ENCODE peak calls at places on chromosomes 6 and 20, in four cellular contexts. One of them, this sample, is unnamed.
A peak's percentile ranks its signal among the peaks of the same experiment; 100 is the strongest.

GRCh38 chr6:10518461-10519216 is 2.5 kb upstream of the GCNT2 start:
- DNase-seq in HCT116: no peak
- DNase-seq in CD8-positive, alpha-beta T cell: no peak
- DNase-seq in GM12878: no peak
- DNase-seq in this sample: no peak

GRCh38 chr6:46909371-46909770 is 12.4 kb downstream of the ADGRF5 start:
- DNase-seq in HCT116: no peak
- DNase-seq in CD8-positive, alpha-beta T cell: no peak
- DNase-seq in GM12878: no peak
- DNase-seq in this sample: no peak

GRCh38 chr20:10093087-10093591 is 58.4 kb downstream of the ANKEF1 start:
- DNase-seq in HCT116: no peak
- DNase-seq in CD8-positive, alpha-beta T cell: no peak
- DNase-seq in GM12878: no peak
- DNase-seq in this sample: no peak

GRCh38 chr6:130787726-130788500 is 39.3 kb upstream of the SMLR1 start:
- DNase-seq in HCT116: no peak
- DNase-seq in CD8-positive, alpha-beta T cell: no peak
- DNase-seq in GM12878: peak; percentile 17
- DNase-seq in this sample: no peak

GRCh38 chr20:42986143-42986773 is 203.4 kb downstream of the PTPRT start:
- DNase-seq in HCT116: no peak
- DNase-seq in CD8-positive, alpha-beta T cell: no peak
- DNase-seq in GM12878: no peak
- DNase-seq in this sample: no peak

GRCh38 chr20:59835448-59836395 is 97.7 kb downstream of the SYCP2 start:
- DNase-seq in HCT116: no peak
- DNase-seq in CD8-positive, alpha-beta T cell: no peak
- DNase-seq in GM12878: no peak
- DNase-seq in this sample: no peak

GRCh38 chr20:49729780-49730179 is 16.1 kb upstream of the B4GALT5 start:
- DNase-seq in HCT116: no peak
- DNase-seq in CD8-positive, alpha-beta T cell: no peak
- DNase-seq in GM12878: no peak
- DNase-seq in this sample: peak; percentile 7

GRCh38 chr20:9417665-9418064 is 96.7 kb upstream of the LAMP5 start:
- DNase-seq in HCT116: no peak
- DNase-seq in CD8-positive, alpha-beta T cell: no peak
- DNase-seq in GM12878: no peak
- DNase-seq in this sample: no peak

GRCh38 chr6:89553446-89553845 is 85.1 kb downstream of the LYRM2 start:
- DNase-seq in HCT116: no peak
- DNase-seq in CD8-positive, alpha-beta T cell: no peak
- DNase-seq in GM12878: no peak
- DNase-seq in this sample: no peak

GRCh38 chr6:21846541-21847451 is 253.2 kb downstream of the SOX4 start:
- DNase-seq in HCT116: no peak
- DNase-seq in CD8-positive, alpha-beta T cell: no peak
- DNase-seq in GM12878: no peak
- DNase-seq in this sample: no peak

GRCh38 chr20:32810941-32811340 is 8.8 kb upstream of the MAPRE1 start:
- DNase-seq in HCT116: no peak
- DNase-seq in CD8-positive, alpha-beta T cell: no peak
- DNase-seq in GM12878: no peak
- DNase-seq in this sample: no peak

GRCh38 chr20:42650345-42650744 is 539.4 kb downstream of the PTPRT start:
- DNase-seq in HCT116: no peak
- DNase-seq in CD8-positive, alpha-beta T cell: no peak
- DNase-seq in GM12878: no peak
- DNase-seq in this sample: no peak

GRCh38 chr6:3052481-3053230 is 15.6 kb upstream of the RIPK1 start:
- DNase-seq in HCT116: no peak
- DNase-seq in CD8-positive, alpha-beta T cell: no peak
- DNase-seq in GM12878: no peak
- DNase-seq in this sample: no peak
- H3K4me3 ChIP-seq in HCT116: peak overlapping the region; percentile 57
- H3K4me3 ChIP-seq in CD8-positive, alpha-beta T cell: no peak overlapping the region
- H3K4me3 ChIP-seq in GM12878: no peak overlapping the region
- H3K4me3 ChIP-seq in this sample: no peak overlapping the region

GRCh38 chr6:33383427-33384185 is 8.0 kb upstream of the KIFC1 start:
- DNase-seq in HCT116: no peak
- DNase-seq in CD8-positive, alpha-beta T cell: no peak
- DNase-seq in GM12878: no peak
- DNase-seq in this sample: no peak

GRCh38 chr6:33390173-33390572 is 1.4 kb upstream of the KIFC1 start:
- DNase-seq in HCT116: no peak
- DNase-seq in CD8-positive, alpha-beta T cell: no peak
- DNase-seq in GM12878: no peak
- DNase-seq in this sample: no peak

GRCh38 chr6:33380272-33380981 is 11.2 kb upstream of the KIFC1 start:
- DNase-seq in HCT116: no peak
- DNase-seq in CD8-positive, alpha-beta T cell: no peak
- DNase-seq in GM12878: no peak
- DNase-seq in this sample: no peak

GRCh38 chr6:33384581-33385020 is 7.0 kb upstream of the KIFC1 start:
- DNase-seq in HCT116: peak; percentile 72
- DNase-seq in CD8-positive, alpha-beta T cell: no peak
- DNase-seq in GM12878: no peak
- DNase-seq in this sample: no peak
- TF ChIP-seq CTCF in HCT116: peak; percentile 67
- TF ChIP-seq CTCF in CD8-positive, alpha-beta T cell: no peak
- TF ChIP-seq CTCF in GM12878: no peak
- TF ChIP-seq CTCF in this sample: no peak

GRCh38 chr20:36860811-36861624 is 14.9 kb upstream of the TLDC2 start:
- DNase-seq in HCT116: no peak
- DNase-seq in CD8-positive, alpha-beta T cell: no peak
- DNase-seq in GM12878: no peak
- DNase-seq in this sample: no peak

GRCh38 chr20:36860339-36860738 is 15.6 kb upstream of the TLDC2 start:
- DNase-seq in HCT116: no peak
- DNase-seq in CD8-positive, alpha-beta T cell: no peak
- DNase-seq in GM12878: no peak
- DNase-seq in this sample: no peak

GRCh38 chr20:36859700-36860330 is 16.1 kb upstream of the TLDC2 start:
- DNase-seq in HCT116: no peak
- DNase-seq in CD8-positive, alpha-beta T cell: no peak
- DNase-seq in GM12878: no peak
- DNase-seq in this sample: no peak

GRCh38 chr20:36856691-36857635 is 19.0 kb upstream of the TLDC2 start:
- DNase-seq in HCT116: no peak
- DNase-seq in CD8-positive, alpha-beta T cell: peak; percentile 11
- DNase-seq in GM12878: no peak
- DNase-seq in this sample: no peak

GRCh38 chr20:36859282-36859555 is 16.7 kb upstream of the TLDC2 start:
- DNase-seq in HCT116: no peak
- DNase-seq in CD8-positive, alpha-beta T cell: no peak
- DNase-seq in GM12878: no peak
- DNase-seq in this sample: no peak
- H3K4me1 ChIP-seq in HCT116: peaks cover 59% of the 10 kb centered on the region
- H3K4me1 ChIP-seq in CD8-positive, alpha-beta T cell: peaks cover 18% of the 10 kb centered on the region
- H3K4me1 ChIP-seq in GM12878: peaks cover 13% of the 10 kb centered on the region
- H3K4me1 ChIP-seq in this sample: peaks cover 4% of the 10 kb centered on the region

GRCh38 chr6:148343383-148343782 is 745 bp downstream of the SASH1 start:
- DNase-seq in HCT116: no peak
- DNase-seq in CD8-positive, alpha-beta T cell: no peak
- DNase-seq in GM12878: no peak
- DNase-seq in this sample: no peak
- H3K4me3 ChIP-seq in HCT116: peak overlapping the region; percentile 55
- H3K4me3 ChIP-seq in CD8-positive, alpha-beta T cell: no peak overlapping the region
- H3K4me3 ChIP-seq in GM12878: no peak overlapping the region
- H3K4me3 ChIP-seq in this sample: peak overlapping the region; percentile 90

DNA sequence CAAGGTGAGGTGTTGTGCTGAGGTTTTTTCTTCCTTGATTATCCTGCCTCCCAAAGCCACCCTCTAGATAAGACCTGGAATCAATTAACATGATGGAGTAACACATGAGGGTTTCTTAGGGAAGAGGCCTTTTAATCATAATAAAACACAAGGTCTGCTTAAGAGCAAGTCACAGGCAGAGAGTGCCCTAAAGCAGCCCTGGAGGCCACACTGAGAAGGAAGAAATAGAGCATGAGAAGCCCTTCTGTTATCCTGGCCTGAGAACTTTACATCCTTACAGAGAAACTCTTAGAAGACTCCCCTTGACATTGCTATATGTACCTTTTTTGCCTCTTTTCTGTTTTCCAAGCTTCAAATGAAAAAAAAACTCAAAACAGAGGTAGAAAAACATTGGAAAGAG is 132.3 kb downstream of the CEP57L1 start:
- DNase-seq in HCT116: no peak
- DNase-seq in CD8-positive, alpha-beta T cell: no peak
- DNase-seq in GM12878: no peak
- DNase-seq in this sample: no peak
- TF ChIP-seq CTCF in HCT116: no peak
- TF ChIP-seq CTCF in CD8-positive, alpha-beta T cell: no peak
- TF ChIP-seq CTCF in GM12878: no peak
- TF ChIP-seq CTCF in this sample: no peak

GRCh38 chr20:38305541-38305940 is 1.6 kb downstream of the BPI start:
- DNase-seq in HCT116: no peak
- DNase-seq in CD8-positive, alpha-beta T cell: no peak
- DNase-seq in GM12878: no peak
- DNase-seq in this sample: no peak

GRCh38 chr20:38307371-38308046 is 3.6 kb downstream of the BPI start:
- DNase-seq in HCT116: no peak
- DNase-seq in CD8-positive, alpha-beta T cell: no peak
- DNase-seq in GM12878: no peak
- DNase-seq in this sample: no peak

GRCh38 chr20:38308447-38308846 is 4.5 kb downstream of the BPI start:
- DNase-seq in HCT116: no peak
- DNase-seq in CD8-positive, alpha-beta T cell: no peak
- DNase-seq in GM12878: no peak
- DNase-seq in this sample: no peak

GRCh38 chr20:38311100-38311499 is 7.1 kb downstream of the BPI start:
- DNase-seq in HCT116: no peak
- DNase-seq in CD8-positive, alpha-beta T cell: no peak
- DNase-seq in GM12878: no peak
- DNase-seq in this sample: no peak

DNA sequence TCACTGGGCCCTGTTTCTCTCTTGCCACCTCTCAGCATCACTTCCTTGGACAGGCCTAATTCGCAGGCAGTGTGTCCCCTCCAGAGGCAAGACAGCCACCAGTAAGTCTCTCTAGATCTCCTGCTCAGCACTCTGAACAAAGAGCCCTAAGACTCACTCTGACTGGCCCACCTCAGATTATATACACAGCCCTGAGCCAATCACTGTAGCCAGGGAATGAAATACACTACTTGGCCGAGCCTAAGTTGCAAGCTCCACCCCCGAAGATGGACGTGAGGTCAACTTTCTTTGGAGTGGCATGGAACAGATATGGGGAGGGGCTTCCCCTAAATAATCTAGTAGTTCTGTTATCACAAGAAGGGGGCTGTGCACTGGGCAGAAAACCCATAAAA is 4.1 kb downstream of the BPI start:
- DNase-seq in HCT116: no peak
- DNase-seq in CD8-positive, alpha-beta T cell: no peak
- DNase-seq in GM12878: no peak
- DNase-seq in this sample: no peak
- H3K4me1 ChIP-seq in HCT116: no peaks in the 10 kb centered on the region
- H3K4me1 ChIP-seq in CD8-positive, alpha-beta T cell: peaks cover 6% of the 10 kb centered on the region
- H3K4me1 ChIP-seq in GM12878: no peaks in the 10 kb centered on the region
- H3K4me1 ChIP-seq in this sample: no peaks in the 10 kb centered on the region

DNA sequence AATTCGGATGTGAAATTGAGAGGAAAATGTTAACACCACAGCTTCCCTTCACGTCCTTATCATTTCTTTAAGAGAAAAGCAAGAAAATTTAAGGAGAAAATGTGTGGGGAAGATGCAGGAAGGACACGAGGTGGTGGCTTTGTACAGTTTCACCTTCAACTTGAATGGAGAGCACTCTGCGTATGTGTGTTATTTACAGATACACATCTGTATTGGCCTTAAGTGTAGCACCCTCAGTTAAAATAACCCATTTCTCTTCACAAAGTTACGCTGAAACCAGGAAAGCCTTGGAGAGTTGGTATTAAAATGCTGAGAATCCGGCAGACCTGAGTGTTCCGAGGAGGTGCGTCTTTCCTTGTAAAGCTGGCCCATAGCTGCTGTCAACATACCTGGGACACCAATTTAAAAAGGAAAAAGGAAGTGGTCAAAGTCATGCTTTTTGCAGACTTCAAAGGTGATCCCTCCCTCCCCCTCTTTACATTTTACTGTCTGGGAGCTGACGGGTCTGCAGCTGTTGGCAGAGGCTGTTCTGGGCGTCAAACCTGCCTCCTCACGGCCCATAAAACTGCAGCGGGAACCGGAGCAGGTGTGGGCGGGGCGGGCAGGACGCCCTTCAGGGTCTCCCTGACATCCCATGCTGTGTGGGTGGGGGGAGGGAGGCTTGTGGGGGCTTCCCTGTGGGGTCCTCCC is 61.3 kb upstream of the TBXT start:
- DNase-seq in HCT116: no peak
- DNase-seq in CD8-positive, alpha-beta T cell: no peak
- DNase-seq in GM12878: no peak
- DNase-seq in this sample: no peak
- H3K4me3 ChIP-seq in HCT116: no peak overlapping the region
- H3K4me3 ChIP-seq in CD8-positive, alpha-beta T cell: no peak overlapping the region
- H3K4me3 ChIP-seq in GM12878: no peak overlapping the region
- H3K4me3 ChIP-seq in this sample: no peak overlapping the region